ENCODE peak calls at places on chromosomes 1 and 21, in seven cellular contexts. One of them, this sample, is unnamed.

GRCh38 chr1:159587461-159587951 is at the start of gene APCS:
- DNase-seq in stimulated activated CD4-positive, alpha-beta T cell treated with anti-CD3 and anti-CD28 coated beads, Interleukin-12 subunit alpha, Interleukin-12 subunit beta, amount 100 ng/mL, for 48 hours: no peak
- DNase-seq in activated effector memory CD4-positive, alpha-beta T cell treated with Interleukin-2 at 50 U/mL for 16 hours: no peak
- DNase-seq in stimulated activated CD8-positive, alpha-beta memory T cell treated with anti-CD3 and anti-CD28 coated beads, Interleukin-4, amount 100 ng/mL, for 24 hours: no peak
- DNase-seq in cardiac fibroblast: no peak
- DNase-seq in activated CD4-positive, alpha-beta T cell treated with anti-CD3 and anti-CD28 coated beads for 36 hours: no peak
- DNase-seq in pancreas: no peak
- DNase-seq in this sample: no peak

GRCh38 chr1:168786476-168787330 is 57.7 kb upstream of the DPT start:
- DNase-seq in stimulated activated CD4-positive, alpha-beta T cell treated with anti-CD3 and anti-CD28 coated beads, Interleukin-12 subunit alpha, Interleukin-12 subunit beta, amount 100 ng/mL, for 48 hours: no peak
- DNase-seq in activated effector memory CD4-positive, alpha-beta T cell treated with Interleukin-2 at 50 U/mL for 16 hours: no peak
- DNase-seq in stimulated activated CD8-positive, alpha-beta memory T cell treated with anti-CD3 and anti-CD28 coated beads, Interleukin-4, amount 100 ng/mL, for 24 hours: no peak
- DNase-seq in cardiac fibroblast: no peak
- DNase-seq in activated CD4-positive, alpha-beta T cell treated with anti-CD3 and anti-CD28 coated beads for 36 hours: no peak
- DNase-seq in pancreas: no peak
- DNase-seq in this sample: no peak

GRCh38 chr1:101262601-101263348 is 26.0 kb downstream of the S1PR1 start:
- DNase-seq in stimulated activated CD4-positive, alpha-beta T cell treated with anti-CD3 and anti-CD28 coated beads, Interleukin-12 subunit alpha, Interleukin-12 subunit beta, amount 100 ng/mL, for 48 hours: no peak
- DNase-seq in activated effector memory CD4-positive, alpha-beta T cell treated with Interleukin-2 at 50 U/mL for 16 hours: no peak
- DNase-seq in stimulated activated CD8-positive, alpha-beta memory T cell treated with anti-CD3 and anti-CD28 coated beads, Interleukin-4, amount 100 ng/mL, for 24 hours: no peak
- DNase-seq in cardiac fibroblast: no peak
- DNase-seq in activated CD4-positive, alpha-beta T cell treated with anti-CD3 and anti-CD28 coated beads for 36 hours: no peak
- DNase-seq in pancreas: no peak
- DNase-seq in this sample: no peak

GRCh38 chr1:53682369-53682685 is 56.6 kb downstream of the GLIS1 start:
- DNase-seq in stimulated activated CD4-positive, alpha-beta T cell treated with anti-CD3 and anti-CD28 coated beads, Interleukin-12 subunit alpha, Interleukin-12 subunit beta, amount 100 ng/mL, for 48 hours: no peak
- DNase-seq in activated effector memory CD4-positive, alpha-beta T cell treated with Interleukin-2 at 50 U/mL for 16 hours: no peak
- DNase-seq in stimulated activated CD8-positive, alpha-beta memory T cell treated with anti-CD3 and anti-CD28 coated beads, Interleukin-4, amount 100 ng/mL, for 24 hours: no peak
- DNase-seq in cardiac fibroblast: no peak
- DNase-seq in activated CD4-positive, alpha-beta T cell treated with anti-CD3 and anti-CD28 coated beads for 36 hours: no peak
- DNase-seq in pancreas: no peak
- DNase-seq in this sample: no peak

GRCh38 chr1:44806704-44807363 is at the start of gene DYNLT4:
- DNase-seq in stimulated activated CD4-positive, alpha-beta T cell treated with anti-CD3 and anti-CD28 coated beads, Interleukin-12 subunit alpha, Interleukin-12 subunit beta, amount 100 ng/mL, for 48 hours: no peak
- DNase-seq in activated effector memory CD4-positive, alpha-beta T cell treated with Interleukin-2 at 50 U/mL for 16 hours: no peak
- DNase-seq in stimulated activated CD8-positive, alpha-beta memory T cell treated with anti-CD3 and anti-CD28 coated beads, Interleukin-4, amount 100 ng/mL, for 24 hours: no peak
- DNase-seq in cardiac fibroblast: no peak
- DNase-seq in activated CD4-positive, alpha-beta T cell treated with anti-CD3 and anti-CD28 coated beads for 36 hours: no peak
- DNase-seq in pancreas: no peak
- DNase-seq in this sample: no peak

GRCh38 chr21:46081862-46082637 is 15.9 kb upstream of the COL6A2 start:
- DNase-seq in stimulated activated CD4-positive, alpha-beta T cell treated with anti-CD3 and anti-CD28 coated beads, Interleukin-12 subunit alpha, Interleukin-12 subunit beta, amount 100 ng/mL, for 48 hours: no peak
- DNase-seq in activated effector memory CD4-positive, alpha-beta T cell treated with Interleukin-2 at 50 U/mL for 16 hours: no peak
- DNase-seq in stimulated activated CD8-positive, alpha-beta memory T cell treated with anti-CD3 and anti-CD28 coated beads, Interleukin-4, amount 100 ng/mL, for 24 hours: no peak
- DNase-seq in cardiac fibroblast: no peak
- DNase-seq in activated CD4-positive, alpha-beta T cell treated with anti-CD3 and anti-CD28 coated beads for 36 hours: no peak
- DNase-seq in pancreas: no peak
- DNase-seq in this sample: no peak

GRCh38 chr1:235051521-235051920 is 77.1 kb downstream of the TOMM20 start:
- DNase-seq in stimulated activated CD4-positive, alpha-beta T cell treated with anti-CD3 and anti-CD28 coated beads, Interleukin-12 subunit alpha, Interleukin-12 subunit beta, amount 100 ng/mL, for 48 hours: no peak
- DNase-seq in activated effector memory CD4-positive, alpha-beta T cell treated with Interleukin-2 at 50 U/mL for 16 hours: no peak
- DNase-seq in stimulated activated CD8-positive, alpha-beta memory T cell treated with anti-CD3 and anti-CD28 coated beads, Interleukin-4, amount 100 ng/mL, for 24 hours: no peak
- DNase-seq in cardiac fibroblast: no peak
- DNase-seq in activated CD4-positive, alpha-beta T cell treated with anti-CD3 and anti-CD28 coated beads for 36 hours: no peak
- DNase-seq in pancreas: no peak
- DNase-seq in this sample: no peak

GRCh38 chr1:221877365-221877764 is 135.5 kb upstream of the DUSP10 start:
- DNase-seq in stimulated activated CD4-positive, alpha-beta T cell treated with anti-CD3 and anti-CD28 coated beads, Interleukin-12 subunit alpha, Interleukin-12 subunit beta, amount 100 ng/mL, for 48 hours: no peak
- DNase-seq in activated effector memory CD4-positive, alpha-beta T cell treated with Interleukin-2 at 50 U/mL for 16 hours: no peak
- DNase-seq in stimulated activated CD8-positive, alpha-beta memory T cell treated with anti-CD3 and anti-CD28 coated beads, Interleukin-4, amount 100 ng/mL, for 24 hours: no peak
- DNase-seq in cardiac fibroblast: no peak
- DNase-seq in activated CD4-positive, alpha-beta T cell treated with anti-CD3 and anti-CD28 coated beads for 36 hours: no peak
- DNase-seq in pancreas: no peak
- DNase-seq in this sample: no peak

GRCh38 chr1:204584699-204585372 is 68.6 kb downstream of the MDM4 start:
- DNase-seq in stimulated activated CD4-positive, alpha-beta T cell treated with anti-CD3 and anti-CD28 coated beads, Interleukin-12 subunit alpha, Interleukin-12 subunit beta, amount 100 ng/mL, for 48 hours: no peak
- DNase-seq in activated effector memory CD4-positive, alpha-beta T cell treated with Interleukin-2 at 50 U/mL for 16 hours: no peak
- DNase-seq in stimulated activated CD8-positive, alpha-beta memory T cell treated with anti-CD3 and anti-CD28 coated beads, Interleukin-4, amount 100 ng/mL, for 24 hours: no peak
- DNase-seq in cardiac fibroblast: no peak
- DNase-seq in activated CD4-positive, alpha-beta T cell treated with anti-CD3 and anti-CD28 coated beads for 36 hours: peak
- DNase-seq in pancreas: no peak
- DNase-seq in this sample: no peak

GRCh38 chr1:206593351-206593925 is 18.8 kb downstream of the EIF2D start:
- DNase-seq in stimulated activated CD4-positive, alpha-beta T cell treated with anti-CD3 and anti-CD28 coated beads, Interleukin-12 subunit alpha, Interleukin-12 subunit beta, amount 100 ng/mL, for 48 hours: no peak
- DNase-seq in activated effector memory CD4-positive, alpha-beta T cell treated with Interleukin-2 at 50 U/mL for 16 hours: no peak
- DNase-seq in stimulated activated CD8-positive, alpha-beta memory T cell treated with anti-CD3 and anti-CD28 coated beads, Interleukin-4, amount 100 ng/mL, for 24 hours: no peak
- DNase-seq in cardiac fibroblast: no peak
- DNase-seq in activated CD4-positive, alpha-beta T cell treated with anti-CD3 and anti-CD28 coated beads for 36 hours: no peak
- DNase-seq in pancreas: no peak
- DNase-seq in this sample: no peak

GRCh38 chr1:62213075-62213914 is 18.6 kb downstream of the L1TD1 start:
- DNase-seq in stimulated activated CD4-positive, alpha-beta T cell treated with anti-CD3 and anti-CD28 coated beads, Interleukin-12 subunit alpha, Interleukin-12 subunit beta, amount 100 ng/mL, for 48 hours: no peak
- DNase-seq in activated effector memory CD4-positive, alpha-beta T cell treated with Interleukin-2 at 50 U/mL for 16 hours: no peak
- DNase-seq in stimulated activated CD8-positive, alpha-beta memory T cell treated with anti-CD3 and anti-CD28 coated beads, Interleukin-4, amount 100 ng/mL, for 24 hours: no peak
- DNase-seq in cardiac fibroblast: no peak
- DNase-seq in activated CD4-positive, alpha-beta T cell treated with anti-CD3 and anti-CD28 coated beads for 36 hours: no peak
- DNase-seq in pancreas: no peak
- DNase-seq in this sample: no peak

GRCh38 chr1:116807871-116808450 is 53.7 kb downstream of the CD2 start:
- DNase-seq in stimulated activated CD4-positive, alpha-beta T cell treated with anti-CD3 and anti-CD28 coated beads, Interleukin-12 subunit alpha, Interleukin-12 subunit beta, amount 100 ng/mL, for 48 hours: no peak
- DNase-seq in activated effector memory CD4-positive, alpha-beta T cell treated with Interleukin-2 at 50 U/mL for 16 hours: no peak
- DNase-seq in stimulated activated CD8-positive, alpha-beta memory T cell treated with anti-CD3 and anti-CD28 coated beads, Interleukin-4, amount 100 ng/mL, for 24 hours: no peak
- DNase-seq in cardiac fibroblast: no peak
- DNase-seq in activated CD4-positive, alpha-beta T cell treated with anti-CD3 and anti-CD28 coated beads for 36 hours: no peak
- DNase-seq in pancreas: no peak
- DNase-seq in this sample: no peak

GRCh38 chr1:222182641-222183040 is 365.3 kb downstream of the HHIPL2 start:
- DNase-seq in stimulated activated CD4-positive, alpha-beta T cell treated with anti-CD3 and anti-CD28 coated beads, Interleukin-12 subunit alpha, Interleukin-12 subunit beta, amount 100 ng/mL, for 48 hours: no peak
- DNase-seq in activated effector memory CD4-positive, alpha-beta T cell treated with Interleukin-2 at 50 U/mL for 16 hours: no peak
- DNase-seq in stimulated activated CD8-positive, alpha-beta memory T cell treated with anti-CD3 and anti-CD28 coated beads, Interleukin-4, amount 100 ng/mL, for 24 hours: no peak
- DNase-seq in cardiac fibroblast: peak
- DNase-seq in activated CD4-positive, alpha-beta T cell treated with anti-CD3 and anti-CD28 coated beads for 36 hours: no peak
- DNase-seq in pancreas: no peak
- DNase-seq in this sample: peak

GRCh38 chr1:197692965-197693364 is 82.3 kb downstream of the DENND1B start:
- DNase-seq in stimulated activated CD4-positive, alpha-beta T cell treated with anti-CD3 and anti-CD28 coated beads, Interleukin-12 subunit alpha, Interleukin-12 subunit beta, amount 100 ng/mL, for 48 hours: no peak
- DNase-seq in activated effector memory CD4-positive, alpha-beta T cell treated with Interleukin-2 at 50 U/mL for 16 hours: no peak
- DNase-seq in stimulated activated CD8-positive, alpha-beta memory T cell treated with anti-CD3 and anti-CD28 coated beads, Interleukin-4, amount 100 ng/mL, for 24 hours: no peak
- DNase-seq in cardiac fibroblast: peak
- DNase-seq in activated CD4-positive, alpha-beta T cell treated with anti-CD3 and anti-CD28 coated beads for 36 hours: no peak
- DNase-seq in pancreas: no peak
- DNase-seq in this sample: peak

GRCh38 chr1:7513081-7513480 is 258.0 kb upstream of the VAMP3 start:
- DNase-seq in stimulated activated CD4-positive, alpha-beta T cell treated with anti-CD3 and anti-CD28 coated beads, Interleukin-12 subunit alpha, Interleukin-12 subunit beta, amount 100 ng/mL, for 48 hours: no peak
- DNase-seq in activated effector memory CD4-positive, alpha-beta T cell treated with Interleukin-2 at 50 U/mL for 16 hours: no peak
- DNase-seq in stimulated activated CD8-positive, alpha-beta memory T cell treated with anti-CD3 and anti-CD28 coated beads, Interleukin-4, amount 100 ng/mL, for 24 hours: no peak
- DNase-seq in cardiac fibroblast: no peak
- DNase-seq in activated CD4-positive, alpha-beta T cell treated with anti-CD3 and anti-CD28 coated beads for 36 hours: no peak
- DNase-seq in pancreas: no peak
- DNase-seq in this sample: no peak

GRCh38 chr1:147541672-147542548 is 609 bp downstream of the BCL9 start:
- DNase-seq in stimulated activated CD4-positive, alpha-beta T cell treated with anti-CD3 and anti-CD28 coated beads, Interleukin-12 subunit alpha, Interleukin-12 subunit beta, amount 100 ng/mL, for 48 hours: no peak
- DNase-seq in activated effector memory CD4-positive, alpha-beta T cell treated with Interleukin-2 at 50 U/mL for 16 hours: peak
- DNase-seq in stimulated activated CD8-positive, alpha-beta memory T cell treated with anti-CD3 and anti-CD28 coated beads, Interleukin-4, amount 100 ng/mL, for 24 hours: peak
- DNase-seq in cardiac fibroblast: peak
- DNase-seq in activated CD4-positive, alpha-beta T cell treated with anti-CD3 and anti-CD28 coated beads for 36 hours: peak
- DNase-seq in pancreas: peak
- DNase-seq in this sample: peak

GRCh38 chr1:198529414-198529813 is 11.1 kb downstream of the ATP6V1G3 start:
- DNase-seq in stimulated activated CD4-positive, alpha-beta T cell treated with anti-CD3 and anti-CD28 coated beads, Interleukin-12 subunit alpha, Interleukin-12 subunit beta, amount 100 ng/mL, for 48 hours: no peak
- DNase-seq in activated effector memory CD4-positive, alpha-beta T cell treated with Interleukin-2 at 50 U/mL for 16 hours: no peak
- DNase-seq in stimulated activated CD8-positive, alpha-beta memory T cell treated with anti-CD3 and anti-CD28 coated beads, Interleukin-4, amount 100 ng/mL, for 24 hours: no peak
- DNase-seq in cardiac fibroblast: peak
- DNase-seq in activated CD4-positive, alpha-beta T cell treated with anti-CD3 and anti-CD28 coated beads for 36 hours: no peak
- DNase-seq in pancreas: no peak
- DNase-seq in this sample: peak

GRCh38 chr1:2037314-2037979 is 12.8 kb upstream of the PRKCZ start:
- DNase-seq in stimulated activated CD4-positive, alpha-beta T cell treated with anti-CD3 and anti-CD28 coated beads, Interleukin-12 subunit alpha, Interleukin-12 subunit beta, amount 100 ng/mL, for 48 hours: no peak
- DNase-seq in activated effector memory CD4-positive, alpha-beta T cell treated with Interleukin-2 at 50 U/mL for 16 hours: no peak
- DNase-seq in stimulated activated CD8-positive, alpha-beta memory T cell treated with anti-CD3 and anti-CD28 coated beads, Interleukin-4, amount 100 ng/mL, for 24 hours: no peak
- DNase-seq in cardiac fibroblast: no peak
- DNase-seq in activated CD4-positive, alpha-beta T cell treated with anti-CD3 and anti-CD28 coated beads for 36 hours: no peak
- DNase-seq in pancreas: no peak
- DNase-seq in this sample: no peak

GRCh38 chr1:197553281-197553680 is 222.0 kb downstream of the DENND1B start:
- DNase-seq in stimulated activated CD4-positive, alpha-beta T cell treated with anti-CD3 and anti-CD28 coated beads, Interleukin-12 subunit alpha, Interleukin-12 subunit beta, amount 100 ng/mL, for 48 hours: no peak
- DNase-seq in activated effector memory CD4-positive, alpha-beta T cell treated with Interleukin-2 at 50 U/mL for 16 hours: no peak
- DNase-seq in stimulated activated CD8-positive, alpha-beta memory T cell treated with anti-CD3 and anti-CD28 coated beads, Interleukin-4, amount 100 ng/mL, for 24 hours: no peak
- DNase-seq in cardiac fibroblast: no peak
- DNase-seq in activated CD4-positive, alpha-beta T cell treated with anti-CD3 and anti-CD28 coated beads for 36 hours: no peak
- DNase-seq in pancreas: no peak
- DNase-seq in this sample: no peak

GRCh38 chr1:160171352-160171751 is 19.0 kb upstream of the CASQ1 start:
- DNase-seq in stimulated activated CD4-positive, alpha-beta T cell treated with anti-CD3 and anti-CD28 coated beads, Interleukin-12 subunit alpha, Interleukin-12 subunit beta, amount 100 ng/mL, for 48 hours: no peak
- DNase-seq in activated effector memory CD4-positive, alpha-beta T cell treated with Interleukin-2 at 50 U/mL for 16 hours: no peak
- DNase-seq in stimulated activated CD8-positive, alpha-beta memory T cell treated with anti-CD3 and anti-CD28 coated beads, Interleukin-4, amount 100 ng/mL, for 24 hours: no peak
- DNase-seq in cardiac fibroblast: peak
- DNase-seq in activated CD4-positive, alpha-beta T cell treated with anti-CD3 and anti-CD28 coated beads for 36 hours: no peak
- DNase-seq in pancreas: no peak
- DNase-seq in this sample: peak

GRCh38 chr1:220920967-220921366 is 41.7 kb downstream of the HLX start:
- DNase-seq in stimulated activated CD4-positive, alpha-beta T cell treated with anti-CD3 and anti-CD28 coated beads, Interleukin-12 subunit alpha, Interleukin-12 subunit beta, amount 100 ng/mL, for 48 hours: no peak
- DNase-seq in activated effector memory CD4-positive, alpha-beta T cell treated with Interleukin-2 at 50 U/mL for 16 hours: no peak
- DNase-seq in stimulated activated CD8-positive, alpha-beta memory T cell treated with anti-CD3 and anti-CD28 coated beads, Interleukin-4, amount 100 ng/mL, for 24 hours: no peak
- DNase-seq in cardiac fibroblast: no peak
- DNase-seq in activated CD4-positive, alpha-beta T cell treated with anti-CD3 and anti-CD28 coated beads for 36 hours: no peak
- DNase-seq in pancreas: no peak
- DNase-seq in this sample: no peak

GRCh38 chr1:198651685-198652400 is 13.0 kb downstream of the PTPRC start:
- DNase-seq in stimulated activated CD4-positive, alpha-beta T cell treated with anti-CD3 and anti-CD28 coated beads, Interleukin-12 subunit alpha, Interleukin-12 subunit beta, amount 100 ng/mL, for 48 hours: no peak
- DNase-seq in activated effector memory CD4-positive, alpha-beta T cell treated with Interleukin-2 at 50 U/mL for 16 hours: no peak
- DNase-seq in stimulated activated CD8-positive, alpha-beta memory T cell treated with anti-CD3 and anti-CD28 coated beads, Interleukin-4, amount 100 ng/mL, for 24 hours: no peak
- DNase-seq in cardiac fibroblast: no peak
- DNase-seq in activated CD4-positive, alpha-beta T cell treated with anti-CD3 and anti-CD28 coated beads for 36 hours: no peak
- DNase-seq in pancreas: no peak
- DNase-seq in this sample: no peak

GRCh38 chr1:111756124-111756513 is 418 bp downstream of the DDX20 start:
- DNase-seq in stimulated activated CD4-positive, alpha-beta T cell treated with anti-CD3 and anti-CD28 coated beads, Interleukin-12 subunit alpha, Interleukin-12 subunit beta, amount 100 ng/mL, for 48 hours: no peak
- DNase-seq in activated effector memory CD4-positive, alpha-beta T cell treated with Interleukin-2 at 50 U/mL for 16 hours: no peak
- DNase-seq in stimulated activated CD8-positive, alpha-beta memory T cell treated with anti-CD3 and anti-CD28 coated beads, Interleukin-4, amount 100 ng/mL, for 24 hours: no peak
- DNase-seq in cardiac fibroblast: no peak
- DNase-seq in activated CD4-positive, alpha-beta T cell treated with anti-CD3 and anti-CD28 coated beads for 36 hours: no peak
- DNase-seq in pancreas: no peak
- DNase-seq in this sample: no peak

GRCh38 chr1:182003025-182003725 is 58.3 kb downstream of the ZNF648 start:
- DNase-seq in stimulated activated CD4-positive, alpha-beta T cell treated with anti-CD3 and anti-CD28 coated beads, Interleukin-12 subunit alpha, Interleukin-12 subunit beta, amount 100 ng/mL, for 48 hours: no peak
- DNase-seq in activated effector memory CD4-positive, alpha-beta T cell treated with Interleukin-2 at 50 U/mL for 16 hours: no peak
- DNase-seq in stimulated activated CD8-positive, alpha-beta memory T cell treated with anti-CD3 and anti-CD28 coated beads, Interleukin-4, amount 100 ng/mL, for 24 hours: no peak
- DNase-seq in cardiac fibroblast: no peak
- DNase-seq in activated CD4-positive, alpha-beta T cell treated with anti-CD3 and anti-CD28 coated beads for 36 hours: no peak
- DNase-seq in pancreas: no peak
- DNase-seq in this sample: no peak

GRCh38 chr1:245105042-245105441 is 49.7 kb upstream of the KIF26B start:
- DNase-seq in stimulated activated CD4-positive, alpha-beta T cell treated with anti-CD3 and anti-CD28 coated beads, Interleukin-12 subunit alpha, Interleukin-12 subunit beta, amount 100 ng/mL, for 48 hours: no peak
- DNase-seq in activated effector memory CD4-positive, alpha-beta T cell treated with Interleukin-2 at 50 U/mL for 16 hours: no peak
- DNase-seq in stimulated activated CD8-positive, alpha-beta memory T cell treated with anti-CD3 and anti-CD28 coated beads, Interleukin-4, amount 100 ng/mL, for 24 hours: no peak
- DNase-seq in cardiac fibroblast: no peak
- DNase-seq in activated CD4-positive, alpha-beta T cell treated with anti-CD3 and anti-CD28 coated beads for 36 hours: no peak
- DNase-seq in pancreas: no peak
- DNase-seq in this sample: no peak

GRCh38 chr1:17229379-17229778 is 19.5 kb upstream of the PADI3 start:
- DNase-seq in stimulated activated CD4-positive, alpha-beta T cell treated with anti-CD3 and anti-CD28 coated beads, Interleukin-12 subunit alpha, Interleukin-12 subunit beta, amount 100 ng/mL, for 48 hours: no peak
- DNase-seq in activated effector memory CD4-positive, alpha-beta T cell treated with Interleukin-2 at 50 U/mL for 16 hours: no peak
- DNase-seq in stimulated activated CD8-positive, alpha-beta memory T cell treated with anti-CD3 and anti-CD28 coated beads, Interleukin-4, amount 100 ng/mL, for 24 hours: no peak
- DNase-seq in cardiac fibroblast: no peak
- DNase-seq in activated CD4-positive, alpha-beta T cell treated with anti-CD3 and anti-CD28 coated beads for 36 hours: no peak
- DNase-seq in pancreas: no peak
- DNase-seq in this sample: no peak

GRCh38 chr1:213371769-213372619 is 321.0 kb downstream of the RPS6KC1 start:
- DNase-seq in stimulated activated CD4-positive, alpha-beta T cell treated with anti-CD3 and anti-CD28 coated beads, Interleukin-12 subunit alpha, Interleukin-12 subunit beta, amount 100 ng/mL, for 48 hours: no peak
- DNase-seq in activated effector memory CD4-positive, alpha-beta T cell treated with Interleukin-2 at 50 U/mL for 16 hours: no peak
- DNase-seq in stimulated activated CD8-positive, alpha-beta memory T cell treated with anti-CD3 and anti-CD28 coated beads, Interleukin-4, amount 100 ng/mL, for 24 hours: no peak
- DNase-seq in cardiac fibroblast: no peak
- DNase-seq in activated CD4-positive, alpha-beta T cell treated with anti-CD3 and anti-CD28 coated beads for 36 hours: no peak
- DNase-seq in pancreas: no peak
- DNase-seq in this sample: no peak

GRCh38 chr1:59343576-59343840 is 46.6 kb downstream of the FGGY start:
- DNase-seq in stimulated activated CD4-positive, alpha-beta T cell treated with anti-CD3 and anti-CD28 coated beads, Interleukin-12 subunit alpha, Interleukin-12 subunit beta, amount 100 ng/mL, for 48 hours: no peak
- DNase-seq in activated effector memory CD4-positive, alpha-beta T cell treated with Interleukin-2 at 50 U/mL for 16 hours: no peak
- DNase-seq in stimulated activated CD8-positive, alpha-beta memory T cell treated with anti-CD3 and anti-CD28 coated beads, Interleukin-4, amount 100 ng/mL, for 24 hours: no peak
- DNase-seq in cardiac fibroblast: no peak
- DNase-seq in activated CD4-positive, alpha-beta T cell treated with anti-CD3 and anti-CD28 coated beads for 36 hours: no peak
- DNase-seq in pancreas: no peak
- DNase-seq in this sample: no peak

GRCh38 chr1:216153130-216153529 is 270.1 kb downstream of the USH2A start:
- DNase-seq in stimulated activated CD4-positive, alpha-beta T cell treated with anti-CD3 and anti-CD28 coated beads, Interleukin-12 subunit alpha, Interleukin-12 subunit beta, amount 100 ng/mL, for 48 hours: no peak
- DNase-seq in activated effector memory CD4-positive, alpha-beta T cell treated with Interleukin-2 at 50 U/mL for 16 hours: no peak
- DNase-seq in stimulated activated CD8-positive, alpha-beta memory T cell treated with anti-CD3 and anti-CD28 coated beads, Interleukin-4, amount 100 ng/mL, for 24 hours: no peak
- DNase-seq in cardiac fibroblast: no peak
- DNase-seq in activated CD4-positive, alpha-beta T cell treated with anti-CD3 and anti-CD28 coated beads for 36 hours: no peak
- DNase-seq in pancreas: no peak
- DNase-seq in this sample: no peak

GRCh38 chr1:247177755-247178154 is 5.9 kb upstream of the ZNF124 start:
- DNase-seq in stimulated activated CD4-positive, alpha-beta T cell treated with anti-CD3 and anti-CD28 coated beads, Interleukin-12 subunit alpha, Interleukin-12 subunit beta, amount 100 ng/mL, for 48 hours: no peak
- DNase-seq in activated effector memory CD4-positive, alpha-beta T cell treated with Interleukin-2 at 50 U/mL for 16 hours: no peak
- DNase-seq in stimulated activated CD8-positive, alpha-beta memory T cell treated with anti-CD3 and anti-CD28 coated beads, Interleukin-4, amount 100 ng/mL, for 24 hours: no peak
- DNase-seq in cardiac fibroblast: no peak
- DNase-seq in activated CD4-positive, alpha-beta T cell treated with anti-CD3 and anti-CD28 coated beads for 36 hours: no peak
- DNase-seq in pancreas: no peak
- DNase-seq in this sample: no peak

GRCh38 chr1:223014142-223014873 is 128.7 kb downstream of the TLR5 start:
- DNase-seq in stimulated activated CD4-positive, alpha-beta T cell treated with anti-CD3 and anti-CD28 coated beads, Interleukin-12 subunit alpha, Interleukin-12 subunit beta, amount 100 ng/mL, for 48 hours: no peak
- DNase-seq in activated effector memory CD4-positive, alpha-beta T cell treated with Interleukin-2 at 50 U/mL for 16 hours: no peak
- DNase-seq in stimulated activated CD8-positive, alpha-beta memory T cell treated with anti-CD3 and anti-CD28 coated beads, Interleukin-4, amount 100 ng/mL, for 24 hours: no peak
- DNase-seq in cardiac fibroblast: no peak
- DNase-seq in activated CD4-positive, alpha-beta T cell treated with anti-CD3 and anti-CD28 coated beads for 36 hours: no peak
- DNase-seq in pancreas: no peak
- DNase-seq in this sample: no peak

GRCh38 chr21:45910548-45911221 is 70.9 kb upstream of the COL6A1 start:
- DNase-seq in stimulated activated CD4-positive, alpha-beta T cell treated with anti-CD3 and anti-CD28 coated beads, Interleukin-12 subunit alpha, Interleukin-12 subunit beta, amount 100 ng/mL, for 48 hours: no peak
- DNase-seq in activated effector memory CD4-positive, alpha-beta T cell treated with Interleukin-2 at 50 U/mL for 16 hours: no peak
- DNase-seq in stimulated activated CD8-positive, alpha-beta memory T cell treated with anti-CD3 and anti-CD28 coated beads, Interleukin-4, amount 100 ng/mL, for 24 hours: no peak
- DNase-seq in cardiac fibroblast: no peak
- DNase-seq in activated CD4-positive, alpha-beta T cell treated with anti-CD3 and anti-CD28 coated beads for 36 hours: no peak
- DNase-seq in pancreas: no peak
- DNase-seq in this sample: no peak

GRCh38 chr21:32131960-32132359 is 146.9 kb downstream of the MIS18A start:
- DNase-seq in stimulated activated CD4-positive, alpha-beta T cell treated with anti-CD3 and anti-CD28 coated beads, Interleukin-12 subunit alpha, Interleukin-12 subunit beta, amount 100 ng/mL, for 48 hours: no peak
- DNase-seq in activated effector memory CD4-positive, alpha-beta T cell treated with Interleukin-2 at 50 U/mL for 16 hours: no peak
- DNase-seq in stimulated activated CD8-positive, alpha-beta memory T cell treated with anti-CD3 and anti-CD28 coated beads, Interleukin-4, amount 100 ng/mL, for 24 hours: no peak
- DNase-seq in cardiac fibroblast: peak
- DNase-seq in activated CD4-positive, alpha-beta T cell treated with anti-CD3 and anti-CD28 coated beads for 36 hours: no peak
- DNase-seq in pancreas: no peak
- DNase-seq in this sample: peak

GRCh38 chr1:78426398-78426797 is 64.4 kb upstream of the PTGFR start:
- DNase-seq in stimulated activated CD4-positive, alpha-beta T cell treated with anti-CD3 and anti-CD28 coated beads, Interleukin-12 subunit alpha, Interleukin-12 subunit beta, amount 100 ng/mL, for 48 hours: no peak
- DNase-seq in activated effector memory CD4-positive, alpha-beta T cell treated with Interleukin-2 at 50 U/mL for 16 hours: no peak
- DNase-seq in stimulated activated CD8-positive, alpha-beta memory T cell treated with anti-CD3 and anti-CD28 coated beads, Interleukin-4, amount 100 ng/mL, for 24 hours: no peak
- DNase-seq in cardiac fibroblast: peak
- DNase-seq in activated CD4-positive, alpha-beta T cell treated with anti-CD3 and anti-CD28 coated beads for 36 hours: no peak
- DNase-seq in pancreas: no peak
- DNase-seq in this sample: no peak

GRCh38 chr21:37547615-37547975 is 181.0 kb downstream of the DYRK1A start:
- DNase-seq in stimulated activated CD4-positive, alpha-beta T cell treated with anti-CD3 and anti-CD28 coated beads, Interleukin-12 subunit alpha, Interleukin-12 subunit beta, amount 100 ng/mL, for 48 hours: no peak
- DNase-seq in activated effector memory CD4-positive, alpha-beta T cell treated with Interleukin-2 at 50 U/mL for 16 hours: no peak
- DNase-seq in stimulated activated CD8-positive, alpha-beta memory T cell treated with anti-CD3 and anti-CD28 coated beads, Interleukin-4, amount 100 ng/mL, for 24 hours: no peak
- DNase-seq in cardiac fibroblast: no peak
- DNase-seq in activated CD4-positive, alpha-beta T cell treated with anti-CD3 and anti-CD28 coated beads for 36 hours: no peak
- DNase-seq in pancreas: no peak
- DNase-seq in this sample: no peak

GRCh38 chr1:68525781-68526180 is 28.9 kb upstream of the DEPDC1 start:
- DNase-seq in stimulated activated CD4-positive, alpha-beta T cell treated with anti-CD3 and anti-CD28 coated beads, Interleukin-12 subunit alpha, Interleukin-12 subunit beta, amount 100 ng/mL, for 48 hours: no peak
- DNase-seq in activated effector memory CD4-positive, alpha-beta T cell treated with Interleukin-2 at 50 U/mL for 16 hours: no peak
- DNase-seq in stimulated activated CD8-positive, alpha-beta memory T cell treated with anti-CD3 and anti-CD28 coated beads, Interleukin-4, amount 100 ng/mL, for 24 hours: no peak
- DNase-seq in cardiac fibroblast: no peak
- DNase-seq in activated CD4-positive, alpha-beta T cell treated with anti-CD3 and anti-CD28 coated beads for 36 hours: no peak
- DNase-seq in pancreas: no peak
- DNase-seq in this sample: no peak

GRCh38 chr1:10107985-10108663 is 75.4 kb downstream of the UBE4B start:
- DNase-seq in stimulated activated CD4-positive, alpha-beta T cell treated with anti-CD3 and anti-CD28 coated beads, Interleukin-12 subunit alpha, Interleukin-12 subunit beta, amount 100 ng/mL, for 48 hours: no peak
- DNase-seq in activated effector memory CD4-positive, alpha-beta T cell treated with Interleukin-2 at 50 U/mL for 16 hours: no peak
- DNase-seq in stimulated activated CD8-positive, alpha-beta memory T cell treated with anti-CD3 and anti-CD28 coated beads, Interleukin-4, amount 100 ng/mL, for 24 hours: no peak
- DNase-seq in cardiac fibroblast: peak
- DNase-seq in activated CD4-positive, alpha-beta T cell treated with anti-CD3 and anti-CD28 coated beads for 36 hours: no peak
- DNase-seq in pancreas: no peak
- DNase-seq in this sample: peak